ENCODE peak calls at places on chromosomes 3 and 15, in nine cellular contexts. X is body of pancreas, N is GM12865, W is AG10803, I is mesothelial cell of epicardium, F is HFF-Myc, P is fibroblast of pulmonary artery, O is pancreas, A is epithelial cell of proximal tubule. C is an unnamed sample.

GRCh38 chr3:125431912-125432587 is 56.9 kb upstream of the ZNF148 start:
- DNase-seq in P (peak), I (no peak), A (no peak), W (peak), F (no peak), N (peak), O (no peak), X (no peak), C (no peak)

GRCh38 chr15:61195116-61196002 is 33.7 kb downstream of the RORA start:
- DNase-seq in W (peak), P (peak), F (peak), N (peak), A (no peak), I (no peak), X (no peak), O (no peak), C (peak)

GRCh38 chr3:126447456-126448106 is 28.1 kb downstream of the ZXDC start:
- DNase-seq in O (no peak), I (no peak), X (no peak), A (no peak), F (no peak), N (no peak), P (no peak), W (peak), C (no peak)

GRCh38 chr15:31476866-31477265 is 150.2 kb downstream of the KLF13 start:
- DNase-seq in P (no peak), O (no peak), F (no peak), I (no peak), X (peak), W (no peak), A (no peak), N (no peak), C (no peak)

GRCh38 chr3:134313839-134314587 is 60.2 kb downstream of the AMOTL2 start:
- DNase-seq in I (no peak), N (no peak), W (no peak), X (no peak), F (no peak), P (no peak), A (no peak), O (no peak), C (no peak)

GRCh38 chr15:77623008-77623877 is 9.5 kb downstream of the LINGO1 start:
- DNase-seq in N (no peak), P (no peak), I (no peak), A (no peak), X (no peak), F (no peak), O (no peak), W (no peak), C (no peak)

GRCh38 chr3:177606891-177607290 is 409.6 kb upstream of the TBL1XR1 start:
- DNase-seq in A (no peak), X (peak), O (peak), P (no peak), F (no peak), W (no peak), I (no peak), N (no peak), C (no peak)

GRCh38 chr3:158563076-158563475 is 7.9 kb upstream of the MLF1 start:
- DNase-seq in X (no peak), N (no peak), F (no peak), W (no peak), O (no peak), I (no peak), A (no peak), P (no peak), C (no peak)

GRCh38 chr3:37768107-37768809 is 93.4 kb upstream of the CTDSPL start:
- DNase-seq in N (no peak), X (peak), I (no peak), F (peak), W (no peak), P (peak), O (peak), A (no peak), C (no peak)

GRCh38 chr15:96326551-96327154 is 3.8 kb upstream of the NR2F2 start:
- DNase-seq in A (no peak), X (no peak), P (peak), O (no peak), F (no peak), I (no peak), W (peak), N (no peak), C (peak)

GRCh38 chr15:94584833-94585244 is 353.5 kb downstream of the MCTP2 start:
- DNase-seq in A (no peak), O (no peak), F (no peak), N (peak), P (peak), I (no peak), W (no peak), X (no peak), C (no peak)

GRCh38 chr3:14371573-14372474 is 30.6 kb upstream of the SLC6A6 start:
- DNase-seq in I (no peak), N (peak), O (peak), W (peak), P (peak), X (peak), F (peak), A (peak), C (peak)

GRCh38 chr15:45050587-45050986 is 27.6 kb downstream of the SORD start:
- DNase-seq in I (no peak), F (no peak), P (no peak), O (no peak), N (no peak), W (no peak), A (no peak), X (no peak), C (no peak)

GRCh38 chr3:40620151-40620550 is 95.4 kb downstream of the ZNF621 start:
- DNase-seq in I (no peak), O (no peak), X (no peak), F (no peak), P (no peak), N (no peak), A (no peak), W (no peak), C (no peak)

GRCh38 chr3:73774645-73775044 is 149.9 kb upstream of the PDZRN3 start:
- DNase-seq in I (no peak), F (no peak), O (no peak), P (no peak), A (no peak), X (no peak), W (no peak), N (no peak), C (peak)

GRCh38 chr15:52559583-52559982 is 9.2 kb downstream of the ARPP19 start:
- DNase-seq in A (no peak), O (no peak), N (peak), X (no peak), F (no peak), I (no peak), P (peak), W (no peak), C (peak)

GRCh38 chr3:71447197-71447596 is 136.3 kb downstream of the FOXP1 start:
- DNase-seq in X (no peak), F (no peak), A (no peak), W (no peak), I (no peak), P (no peak), N (no peak), O (no peak), C (no peak)

GRCh38 chr3:24264748-24265158 is 229.9 kb downstream of the THRB start:
- DNase-seq in P (peak), N (peak), I (no peak), W (peak), F (no peak), A (no peak), X (peak), O (no peak), C (peak)

GRCh38 chr15:57015897-57016296 is 97.5 kb downstream of the TCF12 start:
- DNase-seq in F (no peak), X (no peak), A (peak), N (no peak), W (no peak), P (no peak), O (no peak), I (no peak), C (no peak)

GRCh38 chr15:57019496-57020160 is 101.2 kb downstream of the TCF12 start:
- DNase-seq in N (no peak), W (no peak), X (no peak), P (no peak), I (no peak), O (no peak), A (no peak), F (no peak), C (no peak)

GRCh38 chr15:57018151-57018550 is 99.7 kb downstream of the TCF12 start:
- DNase-seq in N (no peak), P (no peak), W (peak), F (no peak), O (no peak), X (no peak), I (no peak), A (no peak), C (no peak)

GRCh38 chr15:57015360-57015759 is 96.9 kb downstream of the TCF12 start:
- DNase-seq in O (no peak), N (no peak), W (no peak), F (no peak), I (no peak), A (no peak), X (no peak), P (no peak), C (no peak)

DNA sequence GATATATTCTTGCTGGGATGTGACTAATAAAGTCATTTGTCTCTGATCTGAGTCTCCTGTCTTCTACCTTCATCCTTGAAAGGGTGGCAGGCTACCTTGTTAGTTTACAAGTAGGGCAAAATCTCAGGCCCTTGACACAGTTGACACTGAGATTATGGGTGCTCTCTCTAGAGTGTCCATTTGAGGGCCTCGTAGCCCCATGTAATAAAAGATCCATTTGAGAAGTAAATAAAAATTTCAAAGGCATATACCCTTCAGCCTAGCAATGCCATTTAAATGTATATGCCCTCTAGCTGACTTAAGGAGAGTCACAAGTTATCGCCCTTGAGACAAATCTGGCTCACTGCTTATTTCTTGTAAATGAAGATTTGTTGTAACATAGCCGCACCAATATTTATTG is 98.6 kb downstream of the TCF12 start:
- DNase-seq in F (no peak), P (peak), I (no peak), O (no peak), N (peak), X (no peak), W (no peak), A (no peak), C (no peak)
- TF ChIP-seq CTCF in F (peak), P (peak), I (no peak), O (no peak), N (peak), X (no peak), W (peak), A (peak), C (peak)

GRCh38 chr3:143328459-143328858 is 208.9 kb downstream of the CHST2 start:
- DNase-seq in X (no peak), F (peak), O (no peak), N (no peak), W (no peak), I (no peak), P (no peak), A (no peak), C (no peak)
- TF ChIP-seq CTCF in X (no peak), F (peak), O (no peak), N (no peak), W (no peak), I (no peak), P (peak), A (peak), C (peak)

GRCh38 chr3:58799271-58799670 is 132.7 kb upstream of the FAM3D start:
- DNase-seq in N (no peak), I (no peak), O (no peak), P (no peak), A (no peak), F (no peak), X (no peak), W (no peak), C (no peak)
- TF ChIP-seq CTCF in N (no peak), I (no peak), O (no peak), P (no peak), A (no peak), F (no peak), X (no peak), W (no peak), C (no peak)

GRCh38 chr3:190012314-190012782 is 108.3 kb downstream of the P3H2 start:
- DNase-seq in F (no peak), I (no peak), P (peak), A (peak), X (no peak), W (peak), N (no peak), O (no peak), C (peak)

GRCh38 chr3:190010486-190010885 is 110.2 kb downstream of the P3H2 start:
- DNase-seq in F (no peak), A (no peak), O (no peak), N (no peak), I (no peak), W (no peak), X (no peak), P (no peak), C (no peak)

GRCh38 chr3:190014940-190015339 is 105.8 kb downstream of the P3H2 start:
- DNase-seq in N (peak), F (no peak), O (no peak), X (no peak), P (no peak), I (no peak), A (no peak), W (no peak), C (no peak)

GRCh38 chr3:190013943-190014924 is 106.5 kb downstream of the P3H2 start:
- DNase-seq in F (no peak), X (no peak), I (no peak), N (peak), A (no peak), O (no peak), P (no peak), W (no peak), C (no peak)

GRCh38 chr3:190012784-190013183 is 107.9 kb downstream of the P3H2 start:
- DNase-seq in X (no peak), P (no peak), I (no peak), F (no peak), N (no peak), A (no peak), O (no peak), W (no peak), C (no peak)
- TF ChIP-seq CTCF in X (no peak), P (no peak), I (no peak), F (no peak), N (no peak), A (no peak), O (no peak), W (no peak), C (peak)

GRCh38 chr3:112739252-112739945 is 98.5 kb upstream of the CCDC80 start:
- DNase-seq in O (no peak), N (no peak), I (no peak), P (peak), F (no peak), W (no peak), X (no peak), A (no peak), C (peak)
- TF ChIP-seq CTCF in O (no peak), N (no peak), I (no peak), P (no peak), F (no peak), W (no peak), X (no peak), A (no peak), C (peak)

GRCh38 chr15:67240235-67241131 is 14.0 kb downstream of the AAGAB start:
- DNase-seq in N (peak), F (no peak), W (no peak), X (peak), A (no peak), P (no peak), O (peak), I (no peak), C (no peak)
- TF ChIP-seq CTCF in N (peak), F (peak), W (no peak), X (no peak), A (peak), P (peak), O (no peak), I (no peak), C (peak)

GRCh38 chr3:9947025-9947995 is 4.9 kb downstream of the PRRT3 start:
- DNase-seq in A (no peak), F (no peak), P (peak), W (peak), O (peak), I (no peak), N (no peak), X (peak), C (peak)
- TF ChIP-seq CTCF in A (peak), F (peak), P (peak), W (peak), O (peak), I (peak), N (no peak), X (peak), C (peak)

GRCh38 chr3:39126532-39127071 is 19.1 kb downstream of the TTC21A start:
- DNase-seq in P (peak), A (no peak), I (no peak), X (peak), F (peak), O (peak), N (peak), W (peak), C (peak)

GRCh38 chr3:39125837-39126500 is 18.5 kb downstream of the TTC21A start:
- DNase-seq in F (no peak), X (no peak), P (peak), O (peak), N (no peak), W (peak), A (peak), I (no peak), C (peak)

GRCh38 chr3:39127296-39127906 is 19.9 kb downstream of the TTC21A start:
- DNase-seq in N (no peak), W (no peak), X (no peak), A (no peak), F (no peak), I (no peak), O (peak), P (no peak), C (no peak)

GRCh38 chr3:39122811-39123210 is 15.3 kb downstream of the TTC21A start:
- DNase-seq in X (no peak), N (peak), W (no peak), O (no peak), P (no peak), A (no peak), I (no peak), F (no peak), C (no peak)

DNA sequence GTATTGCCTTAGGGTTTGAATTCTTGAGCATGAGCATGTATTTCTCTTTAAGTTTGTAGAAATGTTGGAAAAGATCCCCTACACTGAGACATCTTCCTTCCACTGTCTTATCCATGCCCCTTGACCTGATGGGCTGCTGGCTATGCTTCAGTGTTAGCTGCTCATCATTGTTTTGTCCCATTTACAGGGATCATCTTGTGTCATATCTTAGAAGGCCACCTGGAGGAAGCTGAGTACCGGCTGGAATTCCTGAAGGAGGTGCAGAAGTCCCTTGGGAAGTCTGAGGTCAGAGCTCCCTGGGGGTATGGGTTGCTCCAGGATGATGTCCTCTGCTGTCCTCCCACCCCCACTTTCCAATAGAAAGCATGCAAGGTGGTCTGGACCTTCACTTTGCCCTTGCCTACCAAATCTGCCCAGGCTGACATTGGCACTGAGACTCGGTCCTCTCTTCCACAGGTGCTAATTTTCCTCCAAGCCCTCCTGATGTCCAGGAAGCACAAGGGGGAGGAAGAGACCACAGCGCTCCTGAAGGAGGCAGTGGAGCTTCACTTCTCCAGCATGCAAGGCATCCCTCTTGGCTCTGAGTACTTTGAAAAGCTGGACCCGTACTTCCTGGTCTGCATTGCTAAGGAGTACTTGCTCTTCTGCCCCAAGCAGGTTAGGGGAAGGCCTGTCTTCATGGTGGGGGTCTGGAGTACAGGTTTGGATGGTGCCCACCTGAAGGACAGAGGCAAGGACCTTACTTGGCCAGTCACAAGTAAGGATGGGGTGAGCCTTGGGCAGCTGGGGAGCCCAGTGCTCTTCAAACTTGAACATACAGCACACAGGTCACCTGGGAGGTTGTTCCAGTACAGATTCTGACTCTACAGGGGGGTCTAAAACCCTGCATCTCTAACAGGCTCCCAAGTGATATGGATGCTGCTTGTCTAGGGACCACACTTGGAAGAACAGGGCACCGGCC is 17.7 kb downstream of the TTC21A start:
- DNase-seq in A (no peak), O (peak), I (no peak), F (no peak), N (no peak), W (peak), P (peak), X (peak), C (peak)
- TF ChIP-seq CTCF in A (peak), O (peak), I (no peak), F (peak), N (no peak), W (peak), P (peak), X (peak), C (peak)

DNA sequence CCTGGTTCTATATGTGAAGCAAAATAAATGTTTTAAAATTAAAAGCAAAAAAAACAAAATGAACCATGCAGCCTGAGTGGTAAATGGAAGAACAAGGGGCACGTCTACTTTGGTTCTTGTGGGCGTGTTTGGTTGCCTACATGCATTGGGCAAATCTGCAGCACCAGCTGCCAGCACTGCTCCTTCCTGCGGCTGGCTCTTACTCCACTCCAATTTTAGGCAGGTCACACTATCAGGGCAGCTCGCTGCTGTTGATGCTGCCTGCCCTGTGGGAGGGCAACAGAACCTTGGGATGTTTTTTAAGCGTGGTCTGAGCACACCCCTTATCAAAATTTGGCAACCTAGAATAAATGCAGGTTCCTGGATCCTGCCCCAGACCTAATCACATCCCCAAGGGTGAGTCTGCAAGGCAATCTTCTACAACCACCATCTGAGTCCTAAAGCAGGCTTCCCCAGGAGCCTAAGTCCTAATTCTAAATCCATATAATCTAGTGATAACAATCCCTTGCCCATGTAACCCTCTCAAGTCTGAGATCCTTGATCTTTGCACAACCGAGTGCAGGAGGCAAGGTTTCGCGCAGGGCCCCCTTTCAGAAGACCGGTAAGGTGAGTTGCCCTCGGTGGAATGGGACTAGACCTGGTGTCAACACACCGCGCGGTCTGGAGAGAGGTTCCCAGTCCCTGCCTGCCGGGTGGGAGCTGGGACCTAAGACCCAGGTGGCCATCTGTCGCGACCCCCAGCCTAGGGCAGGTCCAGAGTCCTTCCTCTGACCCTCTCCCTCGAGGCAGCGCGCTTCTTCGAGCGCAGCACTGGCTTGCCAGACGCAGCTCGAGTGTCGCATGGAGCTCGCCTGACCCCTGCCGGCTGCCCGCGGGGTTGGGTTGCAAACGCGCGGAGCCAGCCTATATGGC is 15.9 kb downstream of the IVD start:
- DNase-seq in A (no peak), O (peak), W (peak), N (peak), X (peak), P (peak), I (no peak), F (peak), C (peak)
- TF ChIP-seq CTCF in A (peak), O (peak), W (peak), N (peak), X (peak), P (peak), I (peak), F (peak), C (peak)

C was measured in HFFc6.